ENCODE peak calls at places on chromosomes 7 and 10, in four cellular contexts. K, B, V and Z are unnamed samples.

GRCh38 chr10:46254007-46254383 is 32.8 kb upstream of the ANTXRL start:
- DNase-seq in V (no peak), K (no peak), B (no peak), Z (no peak)

GRCh38 chr10:7146189-7146588 is 264.6 kb downstream of the SFMBT2 start:
- DNase-seq in B (no peak), V (no peak), K (no peak), Z (no peak)

GRCh38 chr7:96739167-96739566 is 29.5 kb upstream of the SEM1 start:
- DNase-seq in K (no peak), V (no peak), B (no peak), Z (no peak)

GRCh38 chr7:1377111-1377909 is 82.0 kb downstream of the MICALL2 start:
- DNase-seq in V (no peak), B (no peak), K (no peak), Z (no peak)

GRCh38 chr7:137992042-137992737 is 9.7 kb downstream of the CREB3L2 start:
- DNase-seq in B (no peak), V (no peak), K (peak), Z (no peak)

GRCh38 chr10:59997807-59998525 is 91.6 kb upstream of the CCDC6 start:
- DNase-seq in B (no peak), K (peak), V (peak), Z (no peak)

GRCh38 chr10:113557389-113558321 is 4.8 kb downstream of the HABP2 start:
- DNase-seq in V (no peak), K (no peak), B (no peak), Z (no peak)

GRCh38 chr7:157715071-157715937 is 378.5 kb downstream of the DNAJB6 start:
- DNase-seq in V (no peak), K (no peak), B (no peak), Z (no peak)

GRCh38 chr7:51126813-51127617 is 189.6 kb downstream of the COBL start:
- DNase-seq in B (no peak), K (no peak), V (no peak), Z (no peak)

GRCh38 chr7:39507866-39508551 is 58.2 kb upstream of the YAE1 start:
- DNase-seq in B (no peak), V (no peak), K (no peak), Z (no peak)

GRCh38 chr7:26278769-26279168 is 12.9 kb upstream of the SNX10 start:
- DNase-seq in K (no peak), V (no peak), B (peak), Z (no peak)
- TF ChIP-seq CTCF in K (no peak), V (no peak), B (peak), Z (peak)

GRCh38 chr10:126064512-126064911 is 168.1 kb downstream of the FANK1 start:
- DNase-seq in V (no peak), K (no peak), B (no peak), Z (no peak)

GRCh38 chr10:126070815-126071214 is 174.5 kb downstream of the FANK1 start:
- DNase-seq in V (no peak), B (no peak), K (no peak), Z (no peak)

GRCh38 chr10:126065751-126066150 is 169.4 kb downstream of the FANK1 start:
- DNase-seq in B (no peak), V (no peak), K (no peak), Z (no peak)

GRCh38 chr10:126066491-126066890 is 170.1 kb downstream of the FANK1 start:
- DNase-seq in B (no peak), V (no peak), K (no peak), Z (no peak)

GRCh38 chr10:126068357-126068756 is 172.0 kb downstream of the FANK1 start:
- DNase-seq in V (no peak), K (no peak), B (no peak), Z (no peak)
- TF ChIP-seq CTCF in V (no peak), K (no peak), B (no peak), Z (no peak)

GRCh38 chr7:30726296-30727006 is 25.5 kb upstream of the INMT start:
- DNase-seq in B (no peak), V (no peak), K (no peak), Z (no peak)
- TF ChIP-seq CTCF in B (no peak), V (no peak), K (no peak), Z (no peak)

DNA sequence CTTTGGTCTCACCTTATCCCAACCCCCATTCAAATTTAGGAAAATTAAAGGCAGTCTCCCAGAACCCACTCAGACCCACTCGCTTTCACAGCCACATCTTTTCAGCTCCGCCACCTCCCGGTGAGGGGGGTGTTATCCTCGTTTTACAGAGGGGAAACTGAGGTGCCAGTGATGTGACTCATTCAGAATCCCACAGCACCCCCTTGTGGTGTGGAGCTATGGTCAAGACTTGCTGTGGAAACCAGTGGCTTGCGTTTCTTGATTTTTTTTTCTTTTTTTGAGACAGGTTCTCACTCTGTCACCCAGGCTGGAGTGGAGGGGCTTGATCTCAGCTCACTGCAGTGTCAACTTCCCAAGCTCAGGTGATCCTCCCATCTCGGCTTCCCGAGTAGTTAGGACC is 27.6 kb downstream of the SLC35G1 start:
- DNase-seq in V (peak), B (no peak), K (peak), Z (no peak)
- TF ChIP-seq CTCF in V (no peak), B (peak), K (peak), Z (peak)

GRCh38 chr7:131537581-131537980 is 18.8 kb downstream of the PODXL start:
- DNase-seq in B (no peak), K (no peak), V (no peak), Z (no peak)

GRCh38 chr7:131538071-131538790 is 18.2 kb downstream of the PODXL start:
- DNase-seq in B (no peak), V (no peak), K (no peak), Z (no peak)

GRCh38 chr7:131538791-131539179 is 17.6 kb downstream of the PODXL start:
- DNase-seq in V (peak), K (peak), B (no peak), Z (peak)

GRCh38 chr7:131543298-131543697 is 13.1 kb downstream of the PODXL start:
- DNase-seq in B (no peak), V (no peak), K (no peak), Z (no peak)

DNA sequence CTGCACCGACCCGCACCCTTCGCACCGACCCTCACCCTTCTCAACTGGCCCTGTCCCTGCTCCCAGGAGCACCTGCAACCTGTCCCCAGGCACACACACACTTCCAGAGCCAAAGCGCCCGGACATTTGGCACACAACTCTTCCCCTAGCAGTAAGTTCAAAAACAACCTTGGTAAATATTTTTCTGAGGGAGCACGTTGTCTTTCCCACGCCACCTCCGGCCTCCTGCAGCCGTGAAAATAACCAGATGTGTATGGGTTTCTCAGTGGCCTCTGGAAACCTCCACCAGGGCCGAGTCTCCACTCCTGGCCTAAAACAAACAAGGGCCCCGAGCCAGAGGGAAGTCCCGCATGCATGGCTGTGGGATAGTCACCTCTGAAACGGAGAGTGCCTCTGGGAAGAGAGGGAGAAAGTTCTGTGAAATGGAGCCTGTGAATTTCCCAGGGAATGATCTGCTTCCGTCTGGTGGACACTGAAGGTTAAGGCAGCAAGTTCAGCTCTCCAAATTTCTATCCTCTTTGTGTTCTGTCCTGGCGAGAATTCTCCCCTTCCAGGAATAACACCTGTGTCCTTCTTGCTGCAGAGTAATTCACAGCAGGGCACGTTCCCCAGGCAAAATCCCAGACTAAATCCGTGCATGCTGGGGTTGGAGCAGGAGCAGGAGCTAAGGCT is 15.8 kb downstream of the PODXL start:
- DNase-seq in K (peak), B (no peak), V (peak), Z (peak)
- TF ChIP-seq CTCF in K (peak), B (no peak), V (peak), Z (peak)

DNA sequence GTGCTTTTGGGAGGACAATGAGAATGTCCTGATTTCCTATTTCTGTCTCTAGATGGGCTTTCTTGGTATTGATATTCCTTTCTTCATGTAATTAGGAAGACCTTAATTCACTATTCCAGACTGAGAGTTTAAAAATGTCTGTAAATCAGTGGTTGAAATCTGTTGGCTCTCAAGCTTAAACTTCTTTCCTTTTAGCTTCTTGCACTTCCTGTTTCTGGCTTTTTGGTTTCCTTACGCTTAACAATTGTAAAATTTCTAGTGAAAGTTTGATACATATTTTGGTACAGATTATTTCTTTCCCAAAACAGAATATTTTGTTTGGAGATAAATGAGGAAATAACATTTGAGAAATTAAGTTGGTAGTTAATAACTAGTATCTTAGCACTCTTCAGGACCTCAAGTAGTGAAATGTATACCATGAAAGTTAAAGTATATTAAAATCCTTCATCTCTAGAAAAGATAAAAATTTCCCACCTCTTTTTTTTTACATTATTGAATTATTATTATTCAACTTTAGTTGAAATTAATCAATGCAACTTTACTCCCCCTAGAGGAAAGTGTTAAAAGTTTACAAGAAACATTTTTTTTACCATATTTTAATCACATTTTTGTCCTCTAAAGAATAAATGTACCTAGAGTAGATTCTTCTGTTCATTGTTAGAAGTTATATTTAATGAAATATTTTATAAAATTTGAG is 137.2 kb downstream of the PHTF2 start:
- DNase-seq in B (no peak), K (no peak), V (no peak), Z (no peak)
- TF ChIP-seq CTCF in B (peak), K (no peak), V (no peak), Z (no peak)

DNA sequence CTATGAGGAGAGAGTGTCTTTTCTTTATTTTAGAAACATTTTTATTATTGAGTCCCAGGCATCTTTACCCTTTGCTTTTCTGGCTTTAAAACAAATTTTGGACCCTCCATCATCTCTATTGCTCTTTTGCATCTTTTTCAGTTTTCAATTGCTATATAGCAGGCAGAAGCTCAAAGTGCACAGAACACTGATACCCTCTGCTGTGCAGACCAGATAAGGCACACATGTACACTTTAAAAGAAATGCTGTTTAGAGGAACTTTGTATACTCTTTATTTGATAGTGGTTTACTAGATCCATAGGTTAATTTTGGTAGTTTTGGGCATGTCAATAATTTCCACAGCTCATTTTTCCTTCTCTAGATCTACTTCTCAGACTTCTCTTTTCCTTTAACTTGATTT is 324.2 kb downstream of the SH2D4B start:
- DNase-seq in B (no peak), V (no peak), K (no peak), Z (no peak)
- TF ChIP-seq CTCF in B (no peak), V (no peak), K (no peak), Z (peak)